ENCODE peak calls at places on chromosome 15, in five cellular contexts. S is CD14-positive monocyte; D is H9; M is GM06990; R is CD8-positive, alpha-beta T cell. O is an unnamed sample.
A peak's percentile ranks its signal among the peaks of the same experiment; 100 is the strongest.

GRCh38 chr15:73573572-73573971 is 59.6 kb downstream of the NPTN start:
- DNase-seq in S (no peak), D (no peak), M (no peak), R (no peak), O (peak; percentile 42)

GRCh38 chr15:96750361-96750760 is 419.9 kb downstream of the NR2F2 start:
- DNase-seq in S (no peak), D (no peak), M (no peak), R (no peak), O (no peak)

GRCh38 chr15:77610731-77611130 is 22.0 kb downstream of the LINGO1 start:
- DNase-seq in S (no peak), D (no peak), M (no peak), R (no peak), O (no peak)

GRCh38 chr15:47384316-47384715 is 333.0 kb upstream of the SEMA6D start:
- DNase-seq in S (no peak), D (peak; percentile 33), M (no peak), R (no peak), O (peak; percentile 86)

GRCh38 chr15:57332326-57332725 is 44.0 kb upstream of the CGNL1 start:
- DNase-seq in S (no peak), D (no peak), M (no peak), R (no peak), O (no peak)

GRCh38 chr15:29331669-29332068 is 62.0 kb upstream of the NSMCE3 start:
- DNase-seq in S (no peak), D (no peak), M (no peak), R (no peak), O (no peak)

GRCh38 chr15:28987337-28987736 is 101.6 kb downstream of the APBA2 start:
- DNase-seq in S (no peak), D (no peak), M (no peak), R (no peak), O (no peak)

GRCh38 chr15:39756806-39757522 is 25.7 kb downstream of the FSIP1 start:
- DNase-seq in S (no peak), D (no peak), M (peak; percentile 10), R (peak; percentile 33), O (no peak)

GRCh38 chr15:32649336-32649735 is 7.8 kb downstream of the SCG5 start:
- DNase-seq in S (no peak), D (no peak), M (no peak), R (no peak), O (no peak)

GRCh38 chr15:88663216-88663615 is 24.4 kb downstream of the ISG20 start:
- DNase-seq in S (no peak), D (no peak), M (no peak), R (no peak), O (no peak)

GRCh38 chr15:63409179-63409578 is 27.5 kb upstream of the CA12 start:
- DNase-seq in S (no peak), D (no peak), M (no peak), R (no peak), O (no peak)

GRCh38 chr15:42890161-42890913 is 30.2 kb downstream of the TTBK2 start:
- DNase-seq in S (no peak), D (no peak), M (no peak), R (no peak), O (no peak)

GRCh38 chr15:80895091-80895490 is 94.5 kb downstream of the MESD start:
- DNase-seq in S (no peak), D (no peak), M (no peak), R (no peak), O (no peak)

GRCh38 chr15:40894689-40895308 is 549 bp downstream of the VPS18 start:
- DNase-seq in S (no peak), D (peak; percentile 81), M (peak; percentile 65), R (peak; percentile 61), O (peak; percentile 74)

GRCh38 chr15:68027388-68027787 is 26.7 kb upstream of the PIAS1 start:
- DNase-seq in S (no peak), D (no peak), M (no peak), R (no peak), O (no peak)

GRCh38 chr15:100220058-100220728 is 121.6 kb downstream of the ADAMTS17 start:
- DNase-seq in S (no peak), D (no peak), M (no peak), R (no peak), O (no peak)

GRCh38 chr15:58438956-58439355 is 7.2 kb downstream of the LIPC start:
- DNase-seq in S (no peak), D (peak; percentile 44), M (no peak), R (no peak), O (peak; percentile 70)

GRCh38 chr15:78415284-78415683 is 22.7 kb upstream of the IREB2 start:
- DNase-seq in S (no peak), D (no peak), M (no peak), R (no peak), O (peak; percentile 53)

GRCh38 chr15:35769656-35770055 is 223.7 kb upstream of the DPH6 start:
- DNase-seq in S (no peak), D (no peak), M (no peak), R (no peak), O (no peak)

GRCh38 chr15:41698779-41699178 is 38.6 kb downstream of the MGA start:
- DNase-seq in S (no peak), D (no peak), M (no peak), R (no peak), O (no peak)

GRCh38 chr15:36914466-36914865 is 185.9 kb downstream of the MEIS2 start:
- DNase-seq in S (no peak), D (no peak), M (no peak), R (no peak), O (no peak)

GRCh38 chr15:65460948-65461347 is 38.2 kb upstream of the IGDCC4 start:
- DNase-seq in S (no peak), D (no peak), M (no peak), R (no peak), O (no peak)

GRCh38 chr15:101123222-101123910 is 128.5 kb downstream of the CHSY1 start:
- DNase-seq in S (peak; percentile 70), D (no peak), M (no peak), R (no peak), O (no peak)

GRCh38 chr15:42528970-42529369 is 19.6 kb downstream of the LRRC57 start:
- DNase-seq in S (no peak), D (no peak), M (no peak), R (no peak), O (no peak)

GRCh38 chr15:90838066-90838465 is 30.3 kb upstream of the FURIN start:
- DNase-seq in S (peak; percentile 73), D (no peak), M (peak; percentile 54), R (peak; percentile 92), O (peak; percentile 58)

GRCh38 chr15:60217161-60217560 is 180.6 kb downstream of the ANXA2 start:
- DNase-seq in S (no peak), D (no peak), M (no peak), R (no peak), O (no peak)

GRCh38 chr15:60213377-60214010 is 184.3 kb downstream of the ANXA2 start:
- DNase-seq in S (no peak), D (no peak), M (no peak), R (no peak), O (no peak)

GRCh38 chr15:60212536-60212935 is 185.2 kb downstream of the ANXA2 start:
- DNase-seq in S (no peak), D (peak; percentile 37), M (no peak), R (no peak), O (no peak)

GRCh38 chr15:60214201-60214600 is 183.6 kb downstream of the ANXA2 start:
- DNase-seq in S (no peak), D (no peak), M (no peak), R (no peak), O (no peak)

DNA sequence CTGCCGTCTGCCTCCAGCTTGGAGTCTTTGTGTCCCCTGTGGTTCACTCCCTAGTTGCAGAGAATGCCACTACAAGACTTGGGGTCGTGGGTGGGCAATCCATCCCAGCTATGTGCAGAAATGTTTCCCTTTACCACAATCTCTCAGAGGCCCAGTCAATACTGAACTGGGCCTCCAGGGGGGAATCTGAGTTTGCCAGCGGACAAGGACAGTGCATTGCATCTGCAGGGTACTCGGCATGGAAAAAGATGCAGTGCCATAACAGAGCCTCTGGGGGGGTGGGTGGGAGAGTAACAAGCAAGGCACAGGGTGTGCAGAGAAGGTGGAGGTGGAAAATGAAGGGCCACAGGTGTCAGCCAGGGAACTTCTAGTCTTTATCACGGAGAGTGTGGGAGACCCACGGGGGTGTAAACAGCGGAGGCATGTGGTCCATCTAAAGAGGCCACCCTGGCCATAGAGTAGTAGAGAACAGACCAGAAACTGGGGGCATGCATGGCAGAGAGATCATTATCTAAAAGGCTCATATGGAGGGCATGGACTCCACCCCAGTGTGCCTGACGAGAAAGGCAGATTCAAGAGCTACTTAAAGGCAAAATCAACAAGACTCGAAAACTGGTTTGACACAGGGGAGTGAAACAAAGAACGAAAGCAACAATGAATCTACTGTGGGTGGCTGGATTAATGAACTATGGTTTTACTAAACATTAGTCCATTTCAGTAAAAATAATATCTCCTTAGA is 182.4 kb downstream of the ANXA2 start:
- DNase-seq in S (no peak), D (peak; percentile 49), M (no peak), R (no peak), O (no peak)
- TF ChIP-seq CTCF in S (no peak), D (peak; percentile 50), M (no peak), R (no peak), O (no peak)

GRCh38 chr15:69573815-69574472 is 121.3 kb downstream of the RPLP1 start:
- DNase-seq in S (no peak), D (no peak), M (peak; percentile 13), R (no peak), O (no peak)
- TF ChIP-seq CTCF in S (no peak), D (no peak), M (no peak), R (no peak), O (no peak)

GRCh38 chr15:91940466-91941381 is 87.2 kb downstream of the SLCO3A1 start:
- DNase-seq in S (peak; percentile 67), D (no peak), M (no peak), R (no peak), O (no peak)

GRCh38 chr15:91939432-91939831 is 85.9 kb downstream of the SLCO3A1 start:
- DNase-seq in S (no peak), D (no peak), M (no peak), R (no peak), O (no peak)

GRCh38 chr15:91944334-91944733 is 90.8 kb downstream of the SLCO3A1 start:
- DNase-seq in S (no peak), D (no peak), M (no peak), R (no peak), O (no peak)

GRCh38 chr15:91942676-91943417 is 89.3 kb downstream of the SLCO3A1 start:
- DNase-seq in S (peak; percentile 91), D (no peak), M (no peak), R (no peak), O (no peak)

GRCh38 chr15:91941871-91942270 is 88.4 kb downstream of the SLCO3A1 start:
- DNase-seq in S (no peak), D (no peak), M (no peak), R (no peak), O (no peak)
- TF ChIP-seq CTCF in S (peak; percentile 12), D (no peak), M (peak; percentile 0), R (no peak), O (no peak)

GRCh38 chr15:70101459-70102113 is 3.9 kb upstream of the TLE3 start:
- DNase-seq in S (no peak), D (peak; percentile 77), M (no peak), R (no peak), O (peak; percentile 69)

GRCh38 chr15:70098461-70099166 is 897 bp upstream of the TLE3 start:
- DNase-seq in S (no peak), D (peak; percentile 77), M (peak; percentile 52), R (peak; percentile 35), O (no peak)

GRCh38 chr15:70099167-70099965 is 1.6 kb upstream of the TLE3 start:
- DNase-seq in S (peak; percentile 100), D (peak; percentile 99), M (peak; percentile 98), R (peak; percentile 100), O (peak; percentile 100)

GRCh38 chr15:70099966-70100494 is 2.3 kb upstream of the TLE3 start:
- DNase-seq in S (no peak), D (no peak), M (no peak), R (no peak), O (no peak)

GRCh38 chr15:70100495-70101331 is 3.0 kb upstream of the TLE3 start:
- DNase-seq in S (no peak), D (peak; percentile 54), M (peak; percentile 78), R (peak; percentile 68), O (peak; percentile 57)
- TF ChIP-seq CTCF in S (peak; percentile 39), D (peak; percentile 52), M (peak; percentile 26), R (peak; percentile 36), O (peak; percentile 29)

O was measured in WERI-Rb-1.